ENCODE peak calls at places on chromosome 2, in eight cellular contexts. N is body of pancreas, U is suprapubic skin, G is uterus, O is NB4, J is IMR-90, P is HepG2, A is H54. X is an unnamed sample.
A peak's percentile ranks its signal among the peaks of the same experiment; 100 is the strongest.

GRCh38 chr2:15985531-15985930 is 45.2 kb downstream of the MYCN start:
- DNase-seq in N (no peak), U (no peak), G (no peak), O (no peak), J (no peak), P (no peak), A (no peak), X (no peak)

GRCh38 chr2:134491022-134491421 is 227.8 kb downstream of the TMEM163 start:
- DNase-seq in N (no peak), U (no peak), G (no peak), O (no peak), J (no peak), P (no peak), A (no peak), X (no peak)

GRCh38 chr2:80473806-80474205 is 169.3 kb upstream of the LRRTM1 start:
- DNase-seq in N (no peak), U (no peak), G (no peak), O (no peak), J (no peak), P (no peak), A (no peak), X (no peak)

GRCh38 chr2:98487101-98487805 is 42.6 kb downstream of the INPP4A start:
- DNase-seq in N (no peak), U (no peak), G (no peak), O (no peak), J (no peak), P (no peak), A (no peak), X (no peak)

GRCh38 chr2:28185881-28186280 is 206.8 kb upstream of the FOSL2 start:
- DNase-seq in N (no peak), U (no peak), G (no peak), O (no peak), J (peak; percentile 90), P (no peak), A (no peak), X (no peak)

GRCh38 chr2:120367649-120368048 is 21.7 kb downstream of the INHBB start:
- DNase-seq in N (no peak), U (no peak), G (no peak), O (no peak), J (peak; percentile 5), P (no peak), A (peak; percentile 56), X (no peak)

GRCh38 chr2:138777996-138778395 is 2.2 kb downstream of the NXPH2 start:
- DNase-seq in N (no peak), U (no peak), G (no peak), O (no peak), J (peak; percentile 1), P (peak; percentile 69), A (peak; percentile 8), X (no peak)

GRCh38 chr2:190648289-190649034 is 421 bp upstream of the NAB1 start:
- DNase-seq in N (peak; percentile 87), U (peak; percentile 91), G (peak; percentile 91), O (peak; percentile 85), J (peak; percentile 88), P (peak; percentile 58), A (peak; percentile 68), X (peak; percentile 88)

GRCh38 chr2:195632852-195633572 is 24.0 kb upstream of the SLC39A10 start:
- DNase-seq in N (no peak), U (no peak), G (no peak), O (no peak), J (no peak), P (no peak), A (no peak), X (no peak)

GRCh38 chr2:118124293-118124891 is 36.1 kb downstream of the INSIG2 start:
- DNase-seq in N (no peak), U (no peak), G (no peak), O (peak; percentile 8), J (no peak), P (no peak), A (no peak), X (no peak)

GRCh38 chr2:140504596-140504995 is 1626.2 kb downstream of the LRP1B start:
- DNase-seq in N (no peak), U (no peak), G (no peak), O (no peak), J (no peak), P (no peak), A (no peak), X (no peak)

GRCh38 chr2:167652401-167652800 is 595.0 kb downstream of the STK39 start:
- DNase-seq in N (no peak), U (no peak), G (no peak), O (no peak), J (no peak), P (no peak), A (no peak), X (no peak)

GRCh38 chr2:85729825-85730510 is 23.8 kb upstream of the ATOH8 start:
- DNase-seq in N (no peak), U (no peak), G (no peak), O (no peak), J (no peak), P (no peak), A (no peak), X (no peak)

GRCh38 chr2:85728342-85728741 is 25.4 kb upstream of the ATOH8 start:
- DNase-seq in N (no peak), U (peak; percentile 31), G (no peak), O (no peak), J (no peak), P (no peak), A (no peak), X (no peak)

GRCh38 chr2:85730686-85731085 is 23.1 kb upstream of the ATOH8 start:
- DNase-seq in N (no peak), U (no peak), G (no peak), O (no peak), J (no peak), P (no peak), A (no peak), X (no peak)

GRCh38 chr2:85727798-85728197 is 26.0 kb upstream of the ATOH8 start:
- DNase-seq in N (no peak), U (peak; percentile 70), G (no peak), O (no peak), J (no peak), P (no peak), A (no peak), X (no peak)

DNA sequence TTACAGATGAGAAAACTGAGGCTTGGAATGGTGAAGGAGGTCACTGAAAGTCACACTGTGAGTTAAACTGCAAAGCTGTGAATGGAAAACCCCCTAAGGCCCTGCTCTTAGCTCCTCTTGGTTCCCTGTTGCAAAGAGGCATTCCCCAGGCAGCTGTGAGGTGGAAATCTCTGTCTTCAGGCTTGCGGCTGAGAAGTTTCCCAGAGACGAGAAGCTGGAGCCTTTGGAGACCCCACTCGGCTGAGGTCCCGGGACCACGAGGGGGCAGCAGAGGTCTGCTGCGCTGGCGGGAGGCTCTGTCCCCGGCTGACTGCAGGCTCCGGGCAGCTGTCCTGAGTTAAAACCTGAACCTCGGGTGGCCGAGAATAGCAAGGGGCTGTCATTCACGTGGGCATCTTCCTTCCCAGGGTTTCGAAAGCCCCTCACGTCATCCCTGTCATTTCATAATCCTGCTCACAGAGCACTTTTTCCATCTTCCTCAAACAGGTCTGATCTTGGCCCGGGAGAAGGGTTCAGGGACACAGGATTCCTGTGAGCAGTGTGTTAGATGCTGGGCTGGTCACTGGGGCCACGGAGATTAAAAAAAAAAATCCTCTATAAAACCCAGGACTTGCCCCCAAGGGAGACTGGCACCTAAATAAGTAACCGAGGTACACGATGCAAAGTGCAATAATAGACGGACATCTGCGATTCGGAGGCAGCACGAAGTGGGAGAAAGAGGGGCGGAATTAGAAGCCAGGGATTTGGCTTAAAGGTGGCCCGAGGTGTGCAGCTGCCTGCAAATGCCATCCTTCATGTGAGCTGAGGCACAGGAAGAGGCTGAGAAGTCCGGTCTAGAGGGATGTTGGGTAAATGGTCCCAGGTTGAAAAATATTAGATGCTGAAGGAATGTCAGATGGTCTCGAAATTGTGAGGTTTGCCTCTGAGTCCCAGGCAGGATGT is 24.6 kb upstream of the ATOH8 start:
- DNase-seq in N (peak; percentile 86), U (peak; percentile 94), G (peak; percentile 93), O (peak; percentile 83), J (peak; percentile 72), P (peak; percentile 65), A (peak; percentile 92), X (peak; percentile 79)
- TF ChIP-seq POLR2A in N (no peak), U (no peak), G (no peak), O (no peak), J (peak; percentile 43), P (no peak), A (no peak), X (no peak)

DNA sequence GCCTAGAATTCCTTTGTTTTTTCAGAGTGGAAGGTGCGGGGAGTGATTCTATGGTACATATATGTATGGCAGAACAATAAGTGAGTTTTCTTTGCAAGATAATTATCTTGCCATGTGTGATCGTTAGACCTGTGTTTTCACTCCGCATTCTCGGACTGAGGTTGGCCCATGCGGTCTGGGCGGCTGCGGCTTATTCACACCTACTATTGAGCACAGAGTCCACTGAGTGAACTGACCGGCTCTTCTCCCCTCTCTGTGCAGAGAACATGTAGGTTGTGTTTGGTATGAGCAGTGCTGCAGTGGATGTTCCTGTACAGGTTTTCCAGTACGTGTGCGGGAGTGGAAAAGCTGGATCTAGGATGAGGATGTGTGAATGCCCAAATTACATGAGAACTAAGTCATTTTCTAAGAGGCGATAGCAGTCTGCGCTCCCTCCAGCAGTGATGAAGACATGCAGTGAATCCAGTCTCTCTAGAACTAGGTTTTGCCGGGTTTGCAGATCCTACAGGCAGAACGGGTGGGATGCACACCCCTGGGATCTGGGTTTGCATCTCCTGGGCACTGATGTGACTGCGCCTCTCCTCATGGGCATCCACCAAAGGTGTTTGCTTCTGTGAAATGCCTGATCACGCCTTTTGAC is 27.1 kb downstream of the MTERF4 start:
- DNase-seq in N (no peak), U (no peak), G (no peak), O (no peak), J (no peak), P (no peak), A (no peak), X (no peak)
- TF ChIP-seq POLR2A in N (no peak), U (no peak), G (no peak), O (no peak), J (no peak), P (no peak), A (no peak), X (no peak)

GRCh38 chr2:39437522-39438296 is 624 bp upstream of the MAP4K3 start:
- DNase-seq in N (peak; percentile 73), U (no peak), G (peak; percentile 41), O (no peak), J (peak; percentile 31), P (peak; percentile 69), A (peak; percentile 25), X (peak; percentile 53)
- TF ChIP-seq POLR2A in N (no peak), U (no peak), G (no peak), O (no peak), J (no peak), P (no peak), A (no peak), X (no peak)

GRCh38 chr2:54628957-54629356 is 94.5 kb upstream of the EML6 start:
- DNase-seq in N (no peak), U (no peak), G (no peak), O (no peak), J (no peak), P (no peak), A (no peak), X (no peak)

GRCh38 chr2:54630841-54631497 is 92.5 kb upstream of the EML6 start:
- DNase-seq in N (no peak), U (no peak), G (no peak), O (no peak), J (no peak), P (no peak), A (no peak), X (no peak)

GRCh38 chr2:54628418-54628817 is 95.0 kb upstream of the EML6 start:
- DNase-seq in N (no peak), U (no peak), G (no peak), O (no peak), J (no peak), P (no peak), A (no peak), X (no peak)

GRCh38 chr2:54629390-54629789 is 94.1 kb upstream of the EML6 start:
- DNase-seq in N (no peak), U (no peak), G (no peak), O (no peak), J (no peak), P (no peak), A (no peak), X (no peak)

GRCh38 chr2:54629914-54630609 is 93.4 kb upstream of the EML6 start:
- DNase-seq in N (peak; percentile 96), U (no peak), G (no peak), O (peak; percentile 13), J (peak; percentile 66), P (peak; percentile 81), A (peak; percentile 55), X (no peak)
- TF ChIP-seq POLR2A in N (no peak), U (no peak), G (no peak), O (no peak), J (no peak), P (no peak), A (no peak), X (no peak)

X was measured in erythroblast.